ENCODE peak calls at places on chromosome 12, in five cellular contexts. W is DND-41, I is mesendoderm, R is heart right ventricle, Z is left lung. D is an unnamed sample. For H3K4me1, the result is how much of the 10 kb centered on the place peaks cover.

GRCh38 chr12:108916336-108916735 is 36.4 kb downstream of the DAO start:
- DNase-seq in R (no peak), I (no peak), W (no peak), Z (no peak), D (no peak)

GRCh38 chr12:54378791-54379400 is 5.6 kb downstream of the ZNF385A start:
- DNase-seq in W (peak), Z (peak), I (peak), R (peak), D (no peak)

GRCh38 chr12:64147011-64147671 is 75.0 kb downstream of the KICS2 start:
- DNase-seq in W (no peak), I (no peak), Z (no peak), R (no peak), D (no peak)

GRCh38 chr12:21962236-21962635 is 21.0 kb upstream of the ABCC9 start:
- DNase-seq in W (no peak), I (no peak), Z (no peak), R (no peak), D (no peak)

GRCh38 chr12:57864382-57864781 is 17.9 kb upstream of the CTDSP2 start:
- DNase-seq in W (no peak), R (no peak), Z (no peak), I (peak), D (no peak)

GRCh38 chr12:91947459-91947858 is 198.2 kb downstream of the BTG1 start:
- DNase-seq in Z (no peak), I (no peak), W (no peak), R (no peak), D (no peak)

GRCh38 chr12:123445388-123446344 is 9.2 kb upstream of the RILPL2 start:
- DNase-seq in W (no peak), I (peak), R (peak), Z (peak), D (no peak)

GRCh38 chr12:69252033-69252432 is 12.7 kb downstream of the CPSF6 start:
- DNase-seq in I (peak), R (no peak), Z (no peak), W (no peak), D (no peak)

GRCh38 chr12:56810918-56811317 is 47.8 kb downstream of the HSD17B6 start:
- DNase-seq in W (no peak), R (no peak), Z (no peak), I (no peak), D (no peak)

GRCh38 chr12:468671-469389 is 9.1 kb downstream of the B4GALNT3 start:
- DNase-seq in Z (no peak), I (no peak), R (no peak), W (no peak), D (no peak)

GRCh38 chr12:59173696-59174095 is 253.4 kb upstream of the LRIG3 start:
- DNase-seq in R (no peak), W (no peak), Z (no peak), I (peak), D (no peak)

GRCh38 chr12:82937151-82937550 is 250.4 kb downstream of the TMTC2 start:
- DNase-seq in I (no peak), Z (no peak), R (no peak), W (no peak), D (no peak)

GRCh38 chr12:88944403-88944802 is 364.1 kb upstream of the KITLG start:
- DNase-seq in Z (no peak), I (no peak), R (no peak), W (no peak), D (no peak)

GRCh38 chr12:32134144-32134888 is 27.7 kb downstream of the BICD1 start:
- DNase-seq in R (no peak), Z (no peak), W (no peak), I (no peak), D (peak)

GRCh38 chr12:27055966-27056365 is 26.4 kb downstream of the C12orf71 start:
- DNase-seq in Z (no peak), R (no peak), I (no peak), W (no peak), D (no peak)

GRCh38 chr12:108733132-108733531 is 1.8 kb upstream of the CORO1C start:
- DNase-seq in R (no peak), Z (no peak), I (no peak), W (no peak), D (no peak)

GRCh38 chr12:1204581-1205121 is 213.6 kb downstream of the ERC1 start:
- DNase-seq in R (no peak), W (peak), I (no peak), Z (no peak), D (peak)

GRCh38 chr12:46468159-46468558 is 95.6 kb upstream of the SLC38A2 start:
- DNase-seq in R (no peak), W (no peak), I (no peak), Z (no peak), D (no peak)

GRCh38 chr12:16021026-16021425 is 109.9 kb downstream of the DERA start:
- DNase-seq in R (no peak), I (no peak), Z (no peak), W (no peak), D (no peak)

GRCh38 chr12:120103371-120103770 is 13.2 kb downstream of the RAB35 start:
- DNase-seq in Z (no peak), W (no peak), I (no peak), R (no peak), D (no peak)

GRCh38 chr12:100348657-100349454 is 8.0 kb upstream of the SLC17A8 start:
- DNase-seq in Z (no peak), R (no peak), I (peak), W (no peak), D (no peak)

GRCh38 chr12:123905319-123905925 is 67.2 kb downstream of the CCDC92 start:
- DNase-seq in I (peak), W (peak), R (no peak), Z (peak), D (peak)

DNA sequence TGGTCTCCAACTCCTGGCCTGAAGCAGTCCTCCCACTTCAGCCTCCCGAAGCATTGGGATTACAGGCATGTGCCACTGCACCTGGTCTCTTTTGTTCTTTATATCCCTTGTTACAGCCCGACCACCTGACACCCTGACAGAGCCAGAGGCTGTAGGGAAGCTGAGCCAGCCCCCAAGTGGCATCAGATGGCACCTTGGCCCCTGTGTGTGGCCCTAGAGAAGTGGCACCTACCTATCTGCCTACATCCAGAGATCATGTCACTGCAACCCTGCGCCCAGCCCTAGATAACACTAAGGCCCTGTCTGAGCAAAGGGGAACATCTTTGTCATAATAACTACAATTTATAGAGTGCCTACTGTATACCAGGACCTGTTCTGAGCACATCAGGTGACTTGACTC is 235.0 kb downstream of the AACS start:
- DNase-seq in W (no peak), I (no peak), Z (no peak), R (no peak), D (no peak)
- H3K4me1 ChIP-seq in W (under half), I (under half), Z (under half), R (under half), D (under half)

GRCh38 chr12:84969226-84969625 is 56.6 kb upstream of the SLC6A15 start:
- DNase-seq in Z (no peak), R (no peak), I (no peak), W (no peak), D (no peak)
- H3K4me3 ChIP-seq in Z (no peak), R (no peak), I (no peak), W (no peak), D (no peak)

GRCh38 chr12:6652391-6652790 is 5.2 kb upstream of the ACRBP start:
- DNase-seq in W (no peak), R (no peak), I (no peak), Z (no peak), D (no peak)
- H3K4me1 ChIP-seq in W (under half), R (under half), I (under half), Z (under half), D (under half)

GRCh38 chr12:50221228-50222008 is 54.2 kb upstream of the CERS5 start:
- DNase-seq in R (no peak), W (peak), I (peak), Z (no peak), D (no peak)

GRCh38 chr12:50217202-50217601 is 50.0 kb upstream of the CERS5 start:
- DNase-seq in W (no peak), I (no peak), Z (no peak), R (no peak), D (no peak)

GRCh38 chr12:50220357-50221061 is 53.3 kb upstream of the CERS5 start:
- DNase-seq in R (no peak), I (peak), W (peak), Z (no peak), D (no peak)

GRCh38 chr12:50218386-50218785 is 51.2 kb upstream of the CERS5 start:
- DNase-seq in Z (no peak), W (no peak), R (no peak), I (peak), D (no peak)

GRCh38 chr12:50219544-50219943 is 52.4 kb upstream of the CERS5 start:
- DNase-seq in W (no peak), R (no peak), Z (no peak), I (no peak), D (no peak)
- H3K4me3 ChIP-seq in W (peak), R (peak), Z (peak), I (no peak), D (no peak)

DNA sequence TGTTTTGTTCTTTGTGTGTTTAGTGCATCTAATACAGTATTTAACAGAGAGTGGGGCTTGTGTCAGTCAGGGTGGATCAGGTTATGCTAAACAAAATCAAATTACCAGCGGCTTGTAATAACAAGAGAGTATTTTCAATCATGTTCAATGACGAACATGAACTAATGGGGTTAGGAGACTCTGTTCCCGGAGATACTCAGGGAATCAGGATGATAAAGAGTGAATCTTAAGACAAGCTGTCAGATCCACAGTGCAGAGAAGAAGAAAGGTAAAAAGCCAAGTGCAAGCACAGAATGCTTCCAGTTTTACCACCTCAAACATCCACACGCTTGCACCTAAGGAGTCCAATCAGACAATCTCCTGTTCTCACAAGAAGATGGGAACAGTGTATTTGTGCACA is 1331.5 kb upstream of the TMEM132C start:
- DNase-seq in R (no peak), W (no peak), Z (no peak), I (no peak), D (no peak)
- H3K4me1 ChIP-seq in R (under half), W (under half), Z (under half), I (under half), D (under half)

DNA sequence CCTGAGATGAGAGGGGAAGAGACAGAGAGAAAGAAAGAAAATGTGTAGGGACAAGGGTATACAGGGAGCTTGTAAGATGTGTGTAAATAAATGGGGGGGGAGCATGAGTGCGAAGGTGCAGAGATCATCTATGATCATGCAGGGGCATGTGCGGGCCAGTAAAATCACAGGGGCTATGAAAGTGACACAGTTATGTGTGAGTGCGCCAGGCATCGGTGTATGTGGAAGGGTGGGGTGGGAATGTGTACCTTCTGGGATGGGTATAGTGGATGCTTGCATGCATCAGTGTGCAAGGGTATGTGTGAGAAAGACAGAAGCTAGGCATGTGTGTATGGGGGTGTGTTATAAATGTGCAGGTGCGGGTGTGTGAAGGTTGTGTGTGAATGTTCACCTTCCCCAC is 18.4 kb upstream of the KRT78 start:
- DNase-seq in W (no peak), I (no peak), Z (no peak), R (no peak), D (no peak)
- H3K4me3 ChIP-seq in W (no peak), I (no peak), Z (no peak), R (no peak), D (no peak)

GRCh38 chr12:114274131-114274530 is 131.8 kb downstream of the TBX5 start:
- DNase-seq in Z (no peak), I (no peak), W (no peak), R (no peak), D (no peak)
- H3K4me1 ChIP-seq in Z (under half), I (under half), W (under half), R (under half), D (under half)

D was measured in CD8-positive, alpha-beta memory T cell.